ENCODE peak calls at places on chromosomes 1 and 21, in six cellular contexts. C is H1, I is neuronal stem cell, A is IMR-90, D is H9, E is mesendoderm. R is an unnamed sample.

GRCh38 chr1:67211589-67212563 is 45.6 kb downstream of the IL23R start:
- DNase-seq in E (peak), A (peak), D (no peak), I (peak), C (no peak), R (peak)

GRCh38 chr1:34280509-34280908 is 103.8 kb downstream of the C1orf94 start:
- DNase-seq in D (no peak), C (no peak), E (no peak), I (no peak), A (no peak), R (no peak)

GRCh38 chr1:240906477-240906876 is 294.5 kb upstream of the GREM2 start:
- DNase-seq in I (no peak), D (no peak), A (no peak), E (no peak), C (no peak), R (no peak)

GRCh38 chr1:83960669-83961277 is 38.2 kb downstream of the TTLL7 start:
- DNase-seq in A (no peak), D (no peak), I (no peak), C (no peak), E (no peak), R (peak)

GRCh38 chr1:209029737-209030136 is 553.8 kb upstream of the CAMK1G start:
- DNase-seq in D (no peak), A (no peak), I (no peak), C (no peak), E (no peak), R (no peak)

GRCh38 chr1:28044399-28044798 is 44.0 kb downstream of the EYA3 start:
- DNase-seq in I (no peak), E (no peak), D (no peak), C (no peak), A (no peak), R (no peak)

GRCh38 chr1:110601332-110601731 is 4.8 kb downstream of the KCNA2 start:
- DNase-seq in A (no peak), C (no peak), D (peak), I (no peak), E (no peak), R (no peak)

GRCh38 chr21:39269620-39270019 is 43.8 kb downstream of the BRWD1 start:
- DNase-seq in D (no peak), E (no peak), A (no peak), C (no peak), I (no peak), R (no peak)

GRCh38 chr1:171251042-171251740 is 2.9 kb downstream of the FMO1 start:
- DNase-seq in I (peak), C (no peak), E (peak), A (peak), D (peak), R (peak)

GRCh38 chr1:110210604-110211502 is 739 bp downstream of the KCNC4 start:
- DNase-seq in D (peak), A (no peak), E (peak), I (no peak), C (no peak), R (peak)

GRCh38 chr1:1058088-1058905 is 15.8 kb downstream of the RNF223 start:
- DNase-seq in C (no peak), A (no peak), D (no peak), E (no peak), I (no peak), R (no peak)

GRCh38 chr1:178692564-178693327 is 32.3 kb upstream of the RALGPS2 start:
- DNase-seq in C (no peak), E (no peak), A (no peak), D (no peak), I (no peak), R (no peak)

GRCh38 chr1:92262516-92262915 is 36.3 kb downstream of the GLMN start:
- DNase-seq in I (no peak), E (no peak), A (no peak), D (no peak), C (no peak), R (no peak)
- H2BK15ac ChIP-seq in I (no peak), E (no peak), A (no peak), D (no peak), C (no peak), R (no peak)

GRCh38 chr1:59971464-59971911 is 44.9 kb upstream of the CYP2J2 start:
- DNase-seq in A (peak), E (peak), I (peak), C (no peak), D (peak), R (peak)
- H2BK15ac ChIP-seq in A (no peak), E (no peak), I (no peak), C (no peak), D (no peak), R (no peak)

GRCh38 chr1:4090976-4091660 is 191.0 kb upstream of the C1orf174 start:
- DNase-seq in E (no peak), I (no peak), D (no peak), A (no peak), C (no peak), R (no peak)

GRCh38 chr1:4090556-4090955 is 190.5 kb upstream of the C1orf174 start:
- DNase-seq in C (no peak), D (no peak), I (no peak), E (no peak), A (no peak), R (no peak)

GRCh38 chr1:4088676-4089075 is 188.6 kb upstream of the C1orf174 start:
- DNase-seq in C (no peak), A (no peak), I (no peak), D (no peak), E (no peak), R (no peak)

GRCh38 chr1:4087530-4088420 is 187.7 kb upstream of the C1orf174 start:
- DNase-seq in D (no peak), A (no peak), C (no peak), E (no peak), I (no peak), R (no peak)

GRCh38 chr1:4089421-4090175 is 189.5 kb upstream of the C1orf174 start:
- DNase-seq in I (no peak), D (no peak), A (no peak), E (no peak), C (no peak), R (no peak)
- H2BK15ac ChIP-seq in I (peak), D (no peak), A (no peak), E (no peak), C (no peak), R (no peak)

GRCh38 chr1:162856260-162856659 is 4.7 kb downstream of the CCDC190 start:
- DNase-seq in D (no peak), A (peak), E (no peak), I (no peak), C (no peak), R (peak)
- H2BK15ac ChIP-seq in D (no peak), A (no peak), E (no peak), I (no peak), C (no peak), R (no peak)

GRCh38 chr1:106217765-106218164 is 838.7 kb upstream of the PRMT6 start:
- DNase-seq in I (no peak), A (no peak), E (no peak), C (no peak), D (no peak), R (no peak)
- H2BK15ac ChIP-seq in I (no peak), A (no peak), E (no peak), C (no peak), D (no peak), R (no peak)

DNA sequence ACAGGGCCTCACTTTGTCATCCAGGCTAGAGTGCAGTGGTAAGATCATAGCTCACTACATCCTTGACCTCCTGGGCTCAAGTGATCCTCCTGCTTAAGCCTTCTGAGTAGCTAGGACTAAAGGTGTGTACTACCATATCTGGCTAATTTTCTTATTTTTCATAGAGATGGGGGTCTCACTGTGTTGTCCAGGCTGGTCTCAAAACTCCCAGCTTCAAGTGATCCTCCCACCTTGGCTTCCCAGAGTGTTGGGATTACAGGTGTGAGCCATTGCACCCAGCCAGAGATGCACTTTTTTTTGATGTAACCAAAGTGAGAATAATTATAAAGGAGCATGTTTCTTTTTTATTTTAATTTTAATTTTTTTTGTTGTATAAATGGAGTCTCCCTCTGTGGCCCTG is 28.4 kb downstream of the CLIC4 start:
- DNase-seq in D (no peak), E (no peak), A (no peak), C (no peak), I (no peak), R (no peak)
- H2BK15ac ChIP-seq in D (no peak), E (no peak), A (no peak), C (no peak), I (no peak), R (no peak)

DNA sequence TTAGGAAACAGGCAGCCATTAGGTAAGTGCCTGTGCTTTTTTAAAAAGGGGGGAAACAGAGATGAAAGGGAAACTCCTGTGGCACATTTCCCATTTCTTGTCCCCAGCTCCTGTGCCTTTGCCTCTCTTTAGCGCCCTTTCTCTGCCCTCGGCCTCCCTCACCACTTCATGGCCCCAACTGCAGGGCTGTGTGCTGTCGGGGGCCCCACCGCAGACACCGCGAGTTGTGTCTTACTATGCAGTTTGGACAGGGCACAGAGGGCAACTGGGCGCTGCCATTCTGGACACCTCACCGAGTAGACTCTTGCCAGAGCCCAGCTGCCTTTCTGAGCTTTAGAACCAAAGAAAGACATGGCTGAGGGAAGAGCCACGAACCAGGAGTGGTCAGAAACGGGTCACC is 93.7 kb upstream of the LPGAT1 start:
- DNase-seq in E (no peak), D (no peak), A (no peak), I (no peak), C (no peak), R (no peak)
- H2BK15ac ChIP-seq in E (no peak), D (no peak), A (no peak), I (no peak), C (no peak), R (no peak)

GRCh38 chr1:113088972-113089371 is 16.0 kb downstream of the LRIG2 start:
- DNase-seq in I (no peak), C (no peak), A (no peak), D (no peak), E (no peak), R (no peak)
- H2BK15ac ChIP-seq in I (no peak), C (no peak), A (no peak), D (no peak), E (no peak), R (no peak)

DNA sequence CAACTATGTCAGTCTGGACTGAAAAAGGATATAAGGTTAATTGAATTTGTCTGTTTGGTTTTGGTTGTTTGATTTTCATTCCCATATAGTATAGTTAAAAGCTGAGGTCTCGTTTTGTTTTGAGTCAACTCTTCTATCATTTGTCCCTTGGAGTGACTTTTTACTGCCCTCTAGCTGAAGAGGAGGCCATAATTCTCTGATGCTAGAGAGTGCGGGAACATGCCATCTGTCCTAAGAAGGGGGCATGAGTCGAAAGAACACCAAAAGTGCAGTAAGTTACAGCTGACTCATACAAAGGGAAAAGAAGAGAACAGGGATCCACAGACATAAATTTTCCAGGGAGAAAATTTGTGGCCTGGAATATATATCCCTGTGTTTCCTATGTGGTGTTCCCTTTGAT is 4.1 kb downstream of the KRTAP21-3 start:
- DNase-seq in C (no peak), I (no peak), D (no peak), E (no peak), A (no peak), R (no peak)
- H2BK15ac ChIP-seq in C (no peak), I (no peak), D (no peak), E (no peak), A (no peak), R (no peak)

GRCh38 chr1:234698624-234699023 is 88.6 kb upstream of the IRF2BP2 start:
- DNase-seq in C (no peak), E (no peak), D (no peak), A (no peak), I (no peak), R (no peak)
- H2BK15ac ChIP-seq in C (no peak), E (no peak), D (no peak), A (no peak), I (peak), R (no peak)